ENCODE peak calls at places on chromosome 17, in four cellular contexts. H is naive thymus-derived CD4-positive, alpha-beta T cell; C is caudate nucleus; Z is H9. B is an unnamed sample.

GRCh38 chr17:40084477-40084876 is 15.9 kb downstream of the NR1D1 start:
- DNase-seq in H (no peak), C (no peak), Z (no peak), B (no peak)

GRCh38 chr17:7004398-7005253 is 7.8 kb upstream of the RNASEK start:
- DNase-seq in H (no peak), C (no peak), Z (no peak), B (no peak)

GRCh38 chr17:42009170-42009569 is 8.1 kb downstream of the DNAJC7 start:
- DNase-seq in H (no peak), C (peak; percentile 76), Z (peak; percentile 50), B (peak; percentile 73)

GRCh38 chr17:281365-281999 is 71.1 kb downstream of the RPH3AL start:
- DNase-seq in H (no peak), C (no peak), Z (no peak), B (no peak)

GRCh38 chr17:9865585-9865984 is 39.5 kb downstream of the RCVRN start:
- DNase-seq in H (no peak), C (no peak), Z (peak; percentile 0), B (no peak)

GRCh38 chr17:77163001-77163400 is 22.2 kb downstream of the SEC14L1 start:
- DNase-seq in H (no peak), C (no peak), Z (no peak), B (no peak)

GRCh38 chr17:78168906-78169793 is 769 bp downstream of the SYNGR2 start:
- DNase-seq in H (peak; percentile 31), C (peak; percentile 41), Z (peak; percentile 88), B (peak; percentile 60)

GRCh38 chr17:81127526-81128177 is 37.7 kb upstream of the PVALEF start:
- DNase-seq in H (no peak), C (no peak), Z (no peak), B (no peak)

GRCh38 chr17:78526231-78527025 is 50.8 kb downstream of the DNAH17 start:
- DNase-seq in H (no peak), C (no peak), Z (no peak), B (no peak)

GRCh38 chr17:8801135-8801840 is 2.1 kb upstream of the MFSD6L start:
- DNase-seq in H (no peak), C (no peak), Z (peak; percentile 31), B (no peak)

GRCh38 chr17:75769536-75769935 is 4.5 kb upstream of the GALK1 start:
- DNase-seq in H (no peak), C (no peak), Z (no peak), B (no peak)

GRCh38 chr17:21019976-21020575 is 22.7 kb downstream of the USP22 start:
- DNase-seq in H (no peak), C (peak; percentile 41), Z (no peak), B (peak; percentile 46)

GRCh38 chr17:41784207-41784744 is 2.2 kb downstream of the JUP start:
- DNase-seq in H (no peak), C (no peak), Z (peak; percentile 86), B (no peak)

GRCh38 chr17:70795620-70796019 is 626.3 kb downstream of the KCNJ2 start:
- DNase-seq in H (no peak), C (no peak), Z (no peak), B (no peak)

GRCh38 chr17:69608808-69609494 is 194.5 kb downstream of the MAP2K6 start:
- DNase-seq in H (no peak), C (no peak), Z (no peak), B (no peak)

GRCh38 chr17:39237586-39237985 is 11.8 kb upstream of the STAC2 start:
- DNase-seq in H (no peak), C (no peak), Z (no peak), B (no peak)

GRCh38 chr17:17115620-17116019 is 73.4 kb downstream of the MPRIP start:
- DNase-seq in H (no peak), C (no peak), Z (no peak), B (no peak)
- H3K27ac ChIP-seq in H (no peak overlapping the region), C (peak overlapping the region; percentile 81), Z (no peak overlapping the region), B (peak overlapping the region; percentile 46)

DNA sequence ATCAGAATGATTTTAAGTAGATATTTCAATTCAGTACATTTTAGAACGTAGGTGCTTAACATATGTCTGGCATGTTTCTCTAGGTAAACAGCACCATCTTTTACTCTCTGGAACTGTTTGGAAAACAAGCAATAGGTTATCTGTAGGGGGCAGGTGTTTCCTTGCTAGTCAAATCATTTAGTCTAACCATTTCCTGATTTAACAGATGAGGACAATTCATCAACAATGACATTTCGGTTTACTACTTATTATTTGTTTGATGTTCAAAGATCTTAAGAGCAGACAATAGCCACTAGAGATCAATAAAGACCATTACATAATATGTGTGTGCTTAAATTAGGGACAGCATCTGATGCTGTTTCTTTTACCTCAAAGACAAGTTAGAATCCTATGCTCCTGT is 173.1 kb downstream of the CEP112 start:
- DNase-seq in H (no peak), C (no peak), Z (no peak), B (no peak)
- H3K27ac ChIP-seq in H (no peak overlapping the region), C (no peak overlapping the region), Z (no peak overlapping the region), B (no peak overlapping the region)

DNA sequence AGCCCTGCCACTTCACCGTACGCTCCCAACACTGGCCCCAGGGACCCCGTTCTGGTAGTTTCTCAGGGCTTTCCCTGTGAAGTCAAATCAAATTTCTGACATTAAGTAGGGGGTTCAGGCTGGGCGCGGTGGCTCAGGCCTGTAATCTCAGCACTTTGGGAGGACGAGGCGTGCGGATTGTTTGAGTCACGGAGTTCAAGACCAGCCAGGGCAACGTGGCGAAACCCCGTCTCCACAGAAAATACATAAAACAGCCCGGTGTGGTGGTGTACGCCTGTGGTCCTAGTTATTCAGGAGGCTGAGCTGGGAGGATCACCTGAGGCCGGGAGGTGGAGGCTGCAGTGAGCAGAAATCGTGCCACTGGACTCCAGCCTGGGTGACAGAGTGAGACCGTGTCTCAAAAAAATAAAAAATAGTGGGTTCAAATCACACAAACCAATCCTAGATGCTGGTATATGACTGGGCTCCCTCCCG is 632 bp downstream of the CYBC1 start:
- DNase-seq in H (no peak), C (no peak), Z (no peak), B (no peak)
- H3K27ac ChIP-seq in H (peak overlapping the region; percentile 86), C (peak overlapping the region; percentile 92), Z (no peak overlapping the region), B (peak overlapping the region; percentile 94)

GRCh38 chr17:61253937-61254677 is 145.5 kb upstream of the TBX2 start:
- DNase-seq in H (no peak), C (no peak), Z (no peak), B (no peak)
- H3K27ac ChIP-seq in H (no peak overlapping the region), C (no peak overlapping the region), Z (no peak overlapping the region), B (no peak overlapping the region)

DNA sequence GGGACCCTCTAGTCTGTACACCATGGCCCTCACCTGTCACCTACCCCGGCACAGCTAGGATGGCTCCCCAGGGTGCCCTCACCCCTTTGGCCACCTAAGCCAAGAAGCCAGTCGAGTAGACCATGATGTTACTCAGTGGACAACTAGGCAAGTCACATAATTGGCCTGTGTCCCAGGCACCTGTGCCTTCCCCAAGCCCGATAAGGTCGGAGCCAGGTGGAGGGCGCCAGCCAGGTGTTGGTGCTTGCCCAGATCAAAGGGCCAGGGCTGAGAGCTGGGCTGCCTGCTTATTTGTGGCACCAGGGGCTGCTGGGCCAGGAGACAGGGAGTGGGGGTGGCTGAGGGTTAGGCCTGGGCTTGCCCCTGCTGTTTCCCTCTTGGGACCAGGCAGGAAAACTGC is 16.8 kb downstream of the SPNS2 start:
- DNase-seq in H (no peak), C (no peak), Z (no peak), B (no peak)
- H3K27ac ChIP-seq in H (no peak overlapping the region), C (no peak overlapping the region), Z (no peak overlapping the region), B (peak overlapping the region; percentile 66)

B was measured in substantia nigra.